ENCODE peak calls at places on chromosome 9, in ten cellular contexts. T is amniotic epithelial cell, Z is astrocyte of the spinal cord, U is retinal pigment epithelial cell, L is T-helper 17 cell, S is AG20443, M is LNCaP clone FGC, G is esophagus muscularis mucosa, O is T-helper 9 cell, V is pons. B is an unnamed sample.

GRCh38 chr9:114888599-114888998 is 41.8 kb downstream of the TNFSF8 start:
- DNase-seq in L (no peak), S (no peak), U (no peak), T (peak), V (no peak), M (no peak), O (no peak), Z (no peak), G (peak), B (no peak)

GRCh38 chr9:126169736-126170135 is 156.9 kb upstream of the MVB12B start:
- DNase-seq in Z (no peak), M (no peak), L (no peak), S (peak), O (no peak), T (no peak), G (peak), U (no peak), V (no peak), B (no peak)

GRCh38 chr9:136311433-136312375 is 7.8 kb upstream of the CCDC187 start:
- DNase-seq in L (no peak), S (no peak), M (no peak), U (no peak), Z (no peak), G (no peak), V (no peak), O (no peak), T (no peak), B (no peak)

GRCh38 chr9:124008855-124009834 is 2.4 kb upstream of the LHX2 start:
- DNase-seq in Z (no peak), M (no peak), G (no peak), U (no peak), O (no peak), L (no peak), S (no peak), T (no peak), V (no peak), B (peak)

GRCh38 chr9:128438343-128439109 is 17.3 kb upstream of the ODF2 start:
- DNase-seq in O (peak), T (peak), U (no peak), G (no peak), S (peak), V (peak), L (peak), Z (peak), M (peak), B (peak)

GRCh38 chr9:97598461-97599288 is 34.5 kb downstream of the TSTD2 start:
- DNase-seq in S (peak), G (peak), U (peak), O (peak), M (peak), V (peak), Z (peak), T (peak), L (peak), B (no peak)

GRCh38 chr9:132834343-132834742 is 43.7 kb downstream of the AK8 start:
- DNase-seq in L (no peak), S (no peak), T (no peak), G (no peak), O (no peak), M (no peak), U (no peak), Z (no peak), V (no peak), B (no peak)

GRCh38 chr9:105385372-105385985 is 62.4 kb upstream of the FSD1L start:
- DNase-seq in Z (peak), V (peak), L (no peak), G (no peak), U (no peak), O (no peak), T (peak), M (no peak), S (no peak), B (no peak)

GRCh38 chr9:135463140-135463539 is 16.4 kb upstream of the PPP1R26 start:
- DNase-seq in O (no peak), S (peak), U (no peak), V (no peak), Z (peak), M (no peak), T (no peak), L (no peak), G (no peak), B (no peak)

GRCh38 chr9:131081868-131082267 is 14.5 kb upstream of the AIF1L start:
- DNase-seq in V (no peak), M (no peak), L (no peak), S (no peak), U (no peak), Z (no peak), O (no peak), G (no peak), T (no peak), B (no peak)

GRCh38 chr9:18448101-18448500 is 25.9 kb upstream of the ADAMTSL1 start:
- DNase-seq in T (no peak), M (no peak), Z (no peak), V (no peak), S (no peak), G (no peak), U (no peak), O (no peak), L (no peak), B (no peak)

GRCh38 chr9:120532475-120532874 is 47.5 kb downstream of the CDK5RAP2 start:
- DNase-seq in U (peak), O (no peak), M (no peak), T (peak), G (no peak), Z (peak), S (peak), L (no peak), V (no peak), B (no peak)

GRCh38 chr9:134066923-134067851 is 639 bp downstream of the BRD3 start:
- DNase-seq in V (no peak), U (no peak), O (peak), T (peak), L (peak), G (no peak), S (peak), M (no peak), Z (no peak), B (no peak)

GRCh38 chr9:89677696-89678393 is 73.0 kb downstream of the GADD45G start:
- DNase-seq in V (no peak), L (no peak), M (no peak), T (no peak), Z (no peak), U (no peak), S (no peak), G (no peak), O (no peak), B (no peak)

GRCh38 chr9:20237686-20238085 is 384.6 kb downstream of the MLLT3 start:
- DNase-seq in M (no peak), G (no peak), V (no peak), O (no peak), T (no peak), S (no peak), U (no peak), Z (no peak), L (no peak), B (no peak)

GRCh38 chr9:78863531-78863930 is 566.6 kb downstream of the PSAT1 start:
- DNase-seq in S (no peak), O (no peak), L (no peak), U (no peak), Z (no peak), V (no peak), T (no peak), M (no peak), G (no peak), B (no peak)

GRCh38 chr9:37746448-37747270 is 6.9 kb upstream of the TRMT10B start:
- DNase-seq in T (peak), V (no peak), U (peak), L (no peak), Z (no peak), M (no peak), S (no peak), O (no peak), G (no peak), B (no peak)

GRCh38 chr9:2055203-2055658 is 40.1 kb downstream of the SMARCA2 start:
- DNase-seq in U (no peak), S (peak), G (no peak), L (no peak), Z (peak), O (no peak), V (peak), M (no peak), T (peak), B (no peak)

GRCh38 chr9:22134390-22134789 is 125.3 kb upstream of the CDKN2B start:
- DNase-seq in V (no peak), G (no peak), T (no peak), O (no peak), S (no peak), Z (no peak), L (no peak), U (no peak), M (no peak), B (no peak)

GRCh38 chr9:71446081-71446480 is 322.2 kb downstream of the CEMIP2 start:
- DNase-seq in L (no peak), S (no peak), G (no peak), O (no peak), M (no peak), T (no peak), U (no peak), V (no peak), Z (no peak), B (no peak)

GRCh38 chr9:124133752-124134151 is 122.2 kb downstream of the LHX2 start:
- DNase-seq in U (no peak), S (peak), L (no peak), V (peak), G (no peak), M (no peak), Z (peak), T (no peak), O (no peak), B (no peak)

GRCh38 chr9:26809795-26810194 is 82.8 kb downstream of the CAAP1 start:
- DNase-seq in G (no peak), T (peak), Z (peak), U (no peak), L (no peak), M (no peak), V (no peak), O (no peak), S (peak), B (no peak)

GRCh38 chr9:35426627-35427026 is 63.3 kb upstream of the RUSC2 start:
- DNase-seq in G (no peak), Z (no peak), V (no peak), L (no peak), M (no peak), U (no peak), S (no peak), O (no peak), T (no peak), B (no peak)

GRCh38 chr9:121376214-121376830 is 6.3 kb upstream of the STOM start:
- DNase-seq in M (no peak), S (no peak), U (no peak), T (peak), G (no peak), O (no peak), L (no peak), Z (peak), V (no peak), B (no peak)

GRCh38 chr9:33177633-33178032 is 10.5 kb upstream of the B4GALT1 start:
- DNase-seq in V (no peak), Z (no peak), L (no peak), U (no peak), O (no peak), S (no peak), M (no peak), T (no peak), G (no peak), B (no peak)

GRCh38 chr9:129665008-129665771 is at the start of gene PRRX2:
- DNase-seq in S (peak), V (no peak), L (no peak), O (no peak), M (no peak), Z (peak), U (no peak), T (no peak), G (no peak), B (peak)

GRCh38 chr9:95458666-95459065 is 58.1 kb downstream of the PTCH1 start:
- DNase-seq in S (no peak), U (no peak), M (no peak), O (no peak), V (no peak), T (peak), L (no peak), G (no peak), Z (no peak), B (no peak)